ENCODE peak calls at places on chromosomes 6 and 20, in four cellular contexts. V is lower lobe of right lung; U is cardiac fibroblast; J is stimulated activated CD4-positive, alpha-beta T cell treated with anti-CD3 and anti-CD28 coated beads, TNF-alpha, amount 100 ng/mL, for 48 hours. H is an unnamed sample.

GRCh38 chr6:29319931-29320330 is 18.4 kb downstream of the OR14J1 start:
- DNase-seq in V (no peak), U (no peak), J (no peak), H (no peak)

GRCh38 chr6:13724174-13724573 is 12.5 kb upstream of the RANBP9 start:
- DNase-seq in V (no peak), U (no peak), J (no peak), H (no peak)

GRCh38 chr20:2659547-2659946 is 4.5 kb downstream of the IDH3B start:
- DNase-seq in V (no peak), U (no peak), J (no peak), H (no peak)

GRCh38 chr6:39301606-39302005 is 12.6 kb downstream of the KCNK17 start:
- DNase-seq in V (no peak), U (peak; percentile 7), J (no peak), H (no peak)

GRCh38 chr6:15623282-15624116 is 39.3 kb downstream of the DTNBP1 start:
- DNase-seq in V (no peak), U (peak; percentile 50), J (no peak), H (peak; percentile 37)

GRCh38 chr6:56714273-56714672 is 71.6 kb upstream of the DST start:
- DNase-seq in V (no peak), U (no peak), J (no peak), H (no peak)

GRCh38 chr6:21507811-21508210 is 85.7 kb upstream of the SOX4 start:
- DNase-seq in V (no peak), U (no peak), J (no peak), H (no peak)

GRCh38 chr6:117477988-117478852 is 4.3 kb upstream of the DCBLD1 start:
- DNase-seq in V (no peak), U (peak; percentile 26), J (no peak), H (peak; percentile 3)

GRCh38 chr20:50817776-50818172 is 22.9 kb downstream of the BCAS4 start:
- DNase-seq in V (no peak), U (no peak), J (no peak), H (peak; percentile 53)

GRCh38 chr6:79377047-79377446 is 142.6 kb upstream of the HMGN3 start:
- DNase-seq in V (no peak), U (peak; percentile 8), J (no peak), H (no peak)

GRCh38 chr6:111230351-111231077 is 143.2 kb downstream of the SLC16A10 start:
- DNase-seq in V (no peak), U (peak; percentile 69), J (no peak), H (no peak)

GRCh38 chr6:7542878-7543394 is 1.5 kb downstream of the DSP start:
- DNase-seq in V (peak; percentile 58), U (peak; percentile 53), J (no peak), H (no peak)

GRCh38 chr6:147204843-147205311 is 660 bp downstream of the STXBP5 start:
- DNase-seq in V (no peak), U (no peak), J (no peak), H (no peak)

GRCh38 chr6:159456349-159456748 is 236.7 kb downstream of the SOD2 start:
- DNase-seq in V (no peak), U (no peak), J (no peak), H (no peak)

GRCh38 chr6:18432180-18432579 is 45.0 kb downstream of the RNF144B start:
- DNase-seq in V (no peak), U (peak; percentile 0), J (no peak), H (no peak)